ENCODE peak calls at places on chromosomes 12 and 14, in five cellular contexts. N is heart right ventricle; T is neuronal stem cell; Y is colonic mucosa; Z is CD8-positive, alpha-beta T cell. I is an unnamed sample.

GRCh38 chr14:75794615-75795038 is 133.6 kb downstream of the TTLL5 start:
- DNase-seq in N (no peak), T (no peak), Y (no peak), Z (no peak), I (peak; percentile 53)

GRCh38 chr12:106888348-106888970 is 67.2 kb upstream of the TMEM263 start:
- DNase-seq in N (no peak), T (no peak), Y (no peak), Z (no peak), I (no peak)

GRCh38 chr14:29865299-29865698 is 62.3 kb downstream of the PRKD1 start:
- DNase-seq in N (no peak), T (no peak), Y (no peak), Z (no peak), I (peak; percentile 2)

GRCh38 chr14:99211410-99211809 is 60.6 kb downstream of the BCL11B start:
- DNase-seq in N (no peak), T (no peak), Y (no peak), Z (no peak), I (no peak)

GRCh38 chr12:68378859-68379628 is 46.9 kb upstream of the MDM1 start:
- DNase-seq in N (peak; percentile 27), T (no peak), Y (peak; percentile 76), Z (no peak), I (no peak)

GRCh38 chr14:104986487-104987164 is 1.0 kb downstream of the CLBA1 start:
- DNase-seq in N (no peak), T (no peak), Y (no peak), Z (no peak), I (no peak)

GRCh38 chr14:98731286-98731685 is 540.7 kb downstream of the BCL11B start:
- DNase-seq in N (no peak), T (no peak), Y (no peak), Z (no peak), I (no peak)

GRCh38 chr14:37864861-37865718 is 269.7 kb downstream of the TTC6 start:
- DNase-seq in N (no peak), T (no peak), Y (no peak), Z (no peak), I (peak; percentile 39)

DNA sequence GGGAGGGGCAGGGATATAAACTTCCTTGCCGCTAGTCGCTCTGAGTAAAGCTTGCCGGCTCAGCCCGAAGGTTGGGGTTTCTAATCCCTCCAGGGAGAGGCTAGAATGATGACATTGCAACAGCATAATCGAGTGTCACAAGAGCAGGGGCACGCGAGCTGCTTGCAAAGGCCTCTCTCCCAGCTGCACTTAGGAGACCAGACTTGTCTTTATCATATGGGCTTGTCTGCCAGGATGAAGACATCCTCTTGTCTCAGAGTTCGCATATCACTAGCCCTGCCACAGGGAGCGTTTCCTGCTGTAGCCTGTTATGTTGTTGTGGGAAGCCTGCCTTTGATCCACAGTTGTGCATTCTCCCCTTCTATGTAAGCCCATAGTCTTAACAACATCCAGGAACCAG is 180.0 kb downstream of the ESR2 start:
- DNase-seq in N (no peak), T (no peak), Y (peak; percentile 47), Z (no peak), I (no peak)
- H3K27ac ChIP-seq in N (no peak overlapping the region), T (no peak overlapping the region), Y (no peak overlapping the region), Z (no peak overlapping the region), I (no peak overlapping the region)

DNA sequence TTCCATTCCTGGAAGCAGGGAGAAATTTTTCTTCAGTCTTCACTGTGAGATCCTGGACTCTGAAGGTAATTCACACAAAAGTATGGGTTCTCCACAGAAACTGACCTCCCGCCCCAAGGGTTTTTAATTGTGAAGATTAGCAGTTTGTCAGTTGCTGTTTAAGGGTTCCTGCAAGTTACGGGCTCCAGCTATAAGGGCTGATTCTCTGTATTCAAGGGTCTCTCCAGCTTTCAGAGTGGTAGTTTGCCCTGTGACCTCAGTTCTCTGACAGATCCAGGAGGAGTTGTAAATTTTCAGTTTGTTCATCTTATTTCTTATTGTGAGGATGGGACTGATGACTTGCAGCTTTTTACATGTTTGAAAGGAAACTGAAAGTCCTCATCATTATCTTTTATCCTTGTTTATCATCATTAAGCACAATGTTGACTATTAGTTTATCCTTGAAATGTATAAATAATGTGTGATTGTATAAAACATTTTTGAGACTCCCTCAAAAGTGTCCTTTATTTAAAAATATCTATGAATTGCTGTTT is 110.9 kb downstream of the SCAF11 start:
- DNase-seq in N (no peak), T (no peak), Y (no peak), Z (no peak), I (no peak)
- H3K27ac ChIP-seq in N (peak overlapping the region; percentile 9), T (no peak overlapping the region), Y (no peak overlapping the region), Z (peak overlapping the region; percentile 24), I (no peak overlapping the region)

GRCh38 chr12:42306297-42306696 is 19.6 kb downstream of the ZCRB1 start:
- DNase-seq in N (no peak), T (no peak), Y (no peak), Z (no peak), I (no peak)

GRCh38 chr12:42309996-42310395 is 15.9 kb downstream of the ZCRB1 start:
- DNase-seq in N (no peak), T (no peak), Y (no peak), Z (no peak), I (no peak)

GRCh38 chr12:42308390-42308789 is 17.5 kb downstream of the ZCRB1 start:
- DNase-seq in N (no peak), T (no peak), Y (no peak), Z (no peak), I (no peak)
- H3K27ac ChIP-seq in N (no peak overlapping the region), T (no peak overlapping the region), Y (no peak overlapping the region), Z (no peak overlapping the region), I (no peak overlapping the region)

DNA sequence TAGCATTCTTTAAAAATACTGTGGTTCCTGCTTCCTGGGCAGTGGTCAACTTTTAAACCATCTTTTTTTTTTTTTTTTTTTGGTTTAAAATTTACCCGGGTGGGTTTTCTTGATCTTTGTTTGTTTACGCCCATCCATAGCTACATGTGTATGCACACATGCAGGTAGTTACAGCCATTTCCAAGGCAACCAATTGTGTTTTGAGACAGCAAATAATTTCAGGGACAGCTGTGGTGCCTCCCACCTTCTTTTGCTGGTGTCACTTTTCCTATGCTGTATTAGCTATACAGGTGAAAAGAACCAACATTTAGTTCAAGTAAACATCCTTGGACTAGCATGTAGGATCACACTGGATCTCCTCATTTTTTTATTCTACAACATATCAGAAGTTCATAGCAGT is 51.9 kb upstream of the PSMA6 start:
- DNase-seq in N (no peak), T (no peak), Y (no peak), Z (no peak), I (no peak)
- H3K27ac ChIP-seq in N (no peak overlapping the region), T (no peak overlapping the region), Y (no peak overlapping the region), Z (no peak overlapping the region), I (no peak overlapping the region)

GRCh38 chr12:102406033-102406584 is 74.3 kb downstream of the IGF1 start:
- DNase-seq in N (peak; percentile 40), T (peak; percentile 6), Y (peak; percentile 28), Z (no peak), I (peak; percentile 37)

GRCh38 chr12:102407776-102408486 is 72.4 kb downstream of the IGF1 start:
- DNase-seq in N (no peak), T (no peak), Y (no peak), Z (no peak), I (peak; percentile 55)

GRCh38 chr12:102413396-102413795 is 67.0 kb downstream of the IGF1 start:
- DNase-seq in N (no peak), T (no peak), Y (no peak), Z (no peak), I (no peak)

DNA sequence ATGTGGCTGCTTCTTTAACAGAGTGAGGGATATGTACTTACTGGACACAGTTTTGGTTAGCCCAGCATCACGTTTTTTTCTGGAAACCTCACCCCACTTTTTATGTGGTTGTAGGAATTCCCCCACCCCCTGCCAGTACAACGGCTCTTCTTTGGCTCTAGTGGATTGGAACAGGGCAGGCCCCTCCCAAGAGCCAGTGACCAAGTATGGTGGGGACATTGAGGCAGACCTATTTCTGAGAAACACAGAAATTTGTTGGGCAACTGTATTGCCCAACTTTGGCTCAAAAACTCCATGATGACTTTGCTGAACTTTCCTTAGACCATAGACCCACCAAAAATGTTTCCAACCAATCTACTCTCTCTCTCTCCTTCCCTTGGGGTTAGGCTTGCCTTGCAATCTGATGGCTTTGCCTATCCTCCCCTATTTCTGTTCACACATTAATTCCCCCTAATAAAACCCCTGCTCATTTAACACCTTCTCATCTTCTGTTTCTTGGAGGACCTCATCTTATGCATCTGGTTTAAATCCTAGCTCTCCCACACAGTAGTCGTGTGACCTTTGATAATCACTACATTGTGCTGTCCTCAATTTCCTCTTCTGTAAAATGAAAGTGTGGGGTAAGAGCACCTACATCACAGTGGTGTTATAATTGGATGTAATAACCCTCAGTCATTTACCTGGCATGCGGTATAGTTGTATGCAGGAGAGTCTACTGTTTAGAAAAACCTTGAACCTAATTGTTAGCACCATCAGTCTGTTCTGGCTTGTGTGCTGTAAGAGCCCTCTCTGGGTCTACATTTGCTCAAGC is 71.7 kb downstream of the IGF1 start:
- DNase-seq in N (no peak), T (no peak), Y (no peak), Z (no peak), I (no peak)
- H3K27ac ChIP-seq in N (no peak overlapping the region), T (no peak overlapping the region), Y (no peak overlapping the region), Z (no peak overlapping the region), I (no peak overlapping the region)

GRCh38 chr12:569091-569676 is 94.1 kb downstream of the NINJ2 start:
- DNase-seq in N (no peak), T (no peak), Y (no peak), Z (no peak), I (no peak)

GRCh38 chr12:570949-571794 is 92.1 kb downstream of the NINJ2 start:
- DNase-seq in N (peak; percentile 77), T (no peak), Y (peak; percentile 86), Z (no peak), I (peak; percentile 61)

GRCh38 chr12:569803-570236 is 93.4 kb downstream of the NINJ2 start:
- DNase-seq in N (peak; percentile 90), T (peak; percentile 87), Y (peak; percentile 93), Z (peak; percentile 87), I (peak; percentile 61)

GRCh38 chr12:571795-572531 is 91.3 kb downstream of the NINJ2 start:
- DNase-seq in N (peak; percentile 72), T (no peak), Y (no peak), Z (no peak), I (no peak)

GRCh38 chr12:570237-570925 is 92.9 kb downstream of the NINJ2 start:
- DNase-seq in N (peak; percentile 81), T (peak; percentile 45), Y (peak; percentile 84), Z (no peak), I (peak; percentile 78)
- H3K27ac ChIP-seq in N (peak overlapping the region; percentile 91), T (peak overlapping the region; percentile 24), Y (peak overlapping the region; percentile 95), Z (no peak overlapping the region), I (peak overlapping the region; percentile 72)

GRCh38 chr12:113990548-113991223 is 24.6 kb upstream of the RBM19 start:
- DNase-seq in N (no peak), T (no peak), Y (no peak), Z (no peak), I (no peak)
- H3K27ac ChIP-seq in N (no peak overlapping the region), T (no peak overlapping the region), Y (no peak overlapping the region), Z (no peak overlapping the region), I (no peak overlapping the region)